ENCODE peak calls at places on chromosomes 13 and 19, in ten cellular contexts. Q, K, F, N, R, W, C, M, H and A are unnamed samples.

GRCh38 chr13:25963681-25964080 is 88.1 kb downstream of the SHISA2 start:
- DNase-seq in Q (no peak), K (no peak), F (no peak), N (no peak), R (no peak), W (no peak), C (no peak), M (no peak), H (no peak), A (peak; percentile 69)

GRCh38 chr13:101949681-101950080 is 452.2 kb downstream of the FGF14 start:
- DNase-seq in Q (no peak), K (no peak), F (no peak), N (no peak), R (no peak), W (no peak), C (no peak), M (no peak), H (no peak), A (no peak)

GRCh38 chr13:51276684-51277083 is 54.5 kb downstream of the FAM124A start:
- DNase-seq in Q (no peak), K (no peak), F (no peak), N (no peak), R (no peak), W (no peak), C (no peak), M (peak; percentile 15), H (no peak), A (no peak)

GRCh38 chr19:9306443-9306842 is 3.2 kb downstream of the ZNF699 start:
- DNase-seq in Q (no peak), K (no peak), F (no peak), N (no peak), R (no peak), W (no peak), C (no peak), M (no peak), H (no peak), A (no peak)

GRCh38 chr13:99260216-99260615 is 2.0 kb upstream of the GPR18 start:
- DNase-seq in Q (no peak), K (no peak), F (no peak), N (no peak), R (no peak), W (no peak), C (no peak), M (no peak), H (no peak), A (no peak)

GRCh38 chr19:9673912-9674668 is 810 bp downstream of the ZNF562 start:
- DNase-seq in Q (no peak), K (no peak), F (no peak), N (peak; percentile 6), R (no peak), W (no peak), C (no peak), M (no peak), H (no peak), A (peak; percentile 6)

GRCh38 chr19:39319892-39320168 is 833 bp downstream of the LRFN1 start:
- DNase-seq in Q (no peak), K (no peak), F (no peak), N (no peak), R (no peak), W (no peak), C (no peak), M (no peak), H (no peak), A (no peak)

GRCh38 chr13:44374348-44374712 is 706 bp downstream of the SERP2 start:
- DNase-seq in Q (no peak), K (no peak), F (no peak), N (no peak), R (no peak), W (no peak), C (no peak), M (no peak), H (no peak), A (peak; percentile 15)

GRCh38 chr13:43428545-43429287 is 358.1 kb downstream of the ENOX1 start:
- DNase-seq in Q (no peak), K (no peak), F (no peak), N (no peak), R (no peak), W (no peak), C (no peak), M (no peak), H (no peak), A (no peak)

GRCh38 chr19:5091576-5092215 is 122.8 kb downstream of the KDM4B start:
- DNase-seq in Q (no peak), K (no peak), F (no peak), N (no peak), R (no peak), W (no peak), C (peak; percentile 79), M (no peak), H (no peak), A (no peak)

GRCh38 chr19:1366899-1367870 is 16.5 kb upstream of the NDUFS7 start:
- DNase-seq in Q (no peak), K (peak; percentile 60), F (no peak), N (no peak), R (no peak), W (peak; percentile 33), C (no peak), M (no peak), H (no peak), A (no peak)

GRCh38 chr19:29694669-29695627 is 20.1 kb downstream of the C19orf12 start:
- DNase-seq in Q (peak; percentile 79), K (peak; percentile 89), F (peak; percentile 55), N (peak; percentile 70), R (peak; percentile 85), W (peak; percentile 90), C (peak; percentile 65), M (no peak), H (peak; percentile 86), A (peak; percentile 89)

GRCh38 chr19:10033614-10034013 is 20.3 kb downstream of the RDH8 start:
- DNase-seq in Q (no peak), K (no peak), F (no peak), N (no peak), R (no peak), W (peak; percentile 76), C (no peak), M (no peak), H (no peak), A (no peak)

GRCh38 chr19:30359936-30360335 is 12.2 kb upstream of the ZNF536 start:
- DNase-seq in Q (no peak), K (no peak), F (no peak), N (no peak), R (no peak), W (peak; percentile 13), C (no peak), M (no peak), H (no peak), A (no peak)

GRCh38 chr13:20387441-20387971 is 138.2 kb downstream of the CRYL1 start:
- DNase-seq in Q (no peak), K (no peak), F (no peak), N (no peak), R (no peak), W (no peak), C (no peak), M (no peak), H (no peak), A (no peak)

GRCh38 chr19:35995655-35995993 is 636 bp downstream of the SDHAF1 start:
- DNase-seq in Q (no peak), K (peak; percentile 42), F (no peak), N (no peak), R (peak; percentile 39), W (peak; percentile 69), C (peak; percentile 79), M (no peak), H (no peak), A (no peak)

GRCh38 chr13:44243198-44243852 is 130.3 kb upstream of the SERP2 start:
- DNase-seq in Q (no peak), K (peak; percentile 80), F (no peak), N (no peak), R (no peak), W (no peak), C (peak; percentile 64), M (peak; percentile 79), H (no peak), A (peak; percentile 80)

GRCh38 chr19:1768248-1768647 is 14.9 kb downstream of the ONECUT3 start:
- DNase-seq in Q (no peak), K (peak; percentile 66), F (no peak), N (no peak), R (no peak), W (no peak), C (peak; percentile 52), M (no peak), H (no peak), A (no peak)

GRCh38 chr13:40189426-40189825 is 477.0 kb downstream of the FOXO1 start:
- DNase-seq in Q (no peak), K (no peak), F (no peak), N (no peak), R (no peak), W (no peak), C (no peak), M (no peak), H (no peak), A (no peak)

GRCh38 chr19:10863107-10863700 is 8.1 kb upstream of the CARM1 start:
- DNase-seq in Q (no peak), K (no peak), F (no peak), N (no peak), R (no peak), W (no peak), C (peak; percentile 38), M (no peak), H (no peak), A (no peak)

GRCh38 chr19:38210458-38210987 is 13.5 kb downstream of the DPF1 start:
- DNase-seq in Q (peak; percentile 85), K (peak; percentile 90), F (no peak), N (peak; percentile 90), R (peak; percentile 71), W (no peak), C (peak; percentile 66), M (no peak), H (peak; percentile 42), A (peak; percentile 84)

GRCh38 chr13:50149932-50150331 is 134.7 kb downstream of the KCNRG start:
- DNase-seq in Q (no peak), K (peak; percentile 75), F (no peak), N (no peak), R (no peak), W (peak; percentile 90), C (no peak), M (no peak), H (no peak), A (no peak)

GRCh38 chr13:51714663-51715168 is 89.2 kb downstream of the DHRS12 start:
- DNase-seq in Q (no peak), K (no peak), F (no peak), N (no peak), R (no peak), W (no peak), C (no peak), M (no peak), H (no peak), A (no peak)

GRCh38 chr13:23715762-23716235 is 145.6 kb downstream of the TNFRSF19 start:
- DNase-seq in Q (no peak), K (peak; percentile 51), F (no peak), N (no peak), R (no peak), W (no peak), C (peak; percentile 18), M (no peak), H (no peak), A (no peak)

GRCh38 chr13:26591672-26592071 is 34.2 kb downstream of the WASF3 start:
- DNase-seq in Q (no peak), K (no peak), F (no peak), N (no peak), R (no peak), W (no peak), C (no peak), M (no peak), H (no peak), A (no peak)

GRCh38 chr13:50119593-50119992 is 104.3 kb downstream of the KCNRG start:
- DNase-seq in Q (no peak), K (peak; percentile 38), F (no peak), N (no peak), R (no peak), W (no peak), C (no peak), M (no peak), H (no peak), A (no peak)

GRCh38 chr19:4570916-4571304 is 11.4 kb upstream of the SEMA6B start:
- DNase-seq in Q (no peak), K (no peak), F (no peak), N (no peak), R (no peak), W (no peak), C (no peak), M (no peak), H (no peak), A (no peak)

GRCh38 chr13:30429721-30430694 is 7.7 kb downstream of the UBE2L5 start:
- DNase-seq in Q (no peak), K (no peak), F (no peak), N (peak; percentile 38), R (no peak), W (no peak), C (peak; percentile 14), M (peak; percentile 52), H (no peak), A (no peak)